ENCODE peak calls at places on chromosomes 5 and 9, in four cellular contexts. One of them, this sample, is unnamed.

GRCh38 chr9:69218166-69218565 is 44.1 kb downstream of the TJP2 start:
- DNase-seq in AG09309: no peak
- DNase-seq in NCI-H774: peak; percentile 54
- DNase-seq in fibroblast of the aortic adventitia: no peak
- DNase-seq in this sample: no peak

GRCh38 chr5:6539060-6539459 is 90.4 kb downstream of the UBE2QL1 start:
- DNase-seq in AG09309: no peak
- DNase-seq in NCI-H774: no peak
- DNase-seq in fibroblast of the aortic adventitia: no peak
- DNase-seq in this sample: no peak

GRCh38 chr5:139692605-139693340 is 44.6 kb downstream of the CXXC5 start:
- DNase-seq in AG09309: no peak
- DNase-seq in NCI-H774: no peak
- DNase-seq in fibroblast of the aortic adventitia: no peak
- DNase-seq in this sample: no peak

GRCh38 chr5:60076746-60077145 is 183.2 kb upstream of the PDE4D start:
- DNase-seq in AG09309: no peak
- DNase-seq in NCI-H774: no peak
- DNase-seq in fibroblast of the aortic adventitia: no peak
- DNase-seq in this sample: no peak

GRCh38 chr9:4339783-4340335 is 40.0 kb upstream of the GLIS3 start:
- DNase-seq in AG09309: no peak
- DNase-seq in NCI-H774: no peak
- DNase-seq in fibroblast of the aortic adventitia: no peak
- DNase-seq in this sample: peak; percentile 16

GRCh38 chr9:2741441-2742158 is 24.3 kb downstream of the KCNV2 start:
- DNase-seq in AG09309: no peak
- DNase-seq in NCI-H774: no peak
- DNase-seq in fibroblast of the aortic adventitia: no peak
- DNase-seq in this sample: no peak

GRCh38 chr9:137441289-137441934 is at the start of gene ENTPD8:
- DNase-seq in AG09309: no peak
- DNase-seq in NCI-H774: peak; percentile 97
- DNase-seq in fibroblast of the aortic adventitia: no peak
- DNase-seq in this sample: no peak

GRCh38 chr9:120032639-120033038 is 547.3 kb downstream of the CDK5RAP2 start:
- DNase-seq in AG09309: peak; percentile 8
- DNase-seq in NCI-H774: no peak
- DNase-seq in fibroblast of the aortic adventitia: no peak
- DNase-seq in this sample: peak; percentile 64

GRCh38 chr5:56461584-56461983 is 228.5 kb upstream of the ANKRD55 start:
- DNase-seq in AG09309: no peak
- DNase-seq in NCI-H774: no peak
- DNase-seq in fibroblast of the aortic adventitia: no peak
- DNase-seq in this sample: no peak

GRCh38 chr9:16329699-16330113 is 540.8 kb downstream of the BNC2 start:
- DNase-seq in AG09309: no peak
- DNase-seq in NCI-H774: no peak
- DNase-seq in fibroblast of the aortic adventitia: peak; percentile 72
- DNase-seq in this sample: peak; percentile 31

GRCh38 chr9:8533681-8534080 is 734.1 kb upstream of the DMAC1 start:
- DNase-seq in AG09309: no peak
- DNase-seq in NCI-H774: no peak
- DNase-seq in fibroblast of the aortic adventitia: no peak
- DNase-seq in this sample: no peak

GRCh38 chr5:91956738-91957137 is 573.6 kb upstream of the ARRDC3 start:
- DNase-seq in AG09309: no peak
- DNase-seq in NCI-H774: no peak
- DNase-seq in fibroblast of the aortic adventitia: no peak
- DNase-seq in this sample: no peak

GRCh38 chr5:90097082-90097477 is 312.5 kb downstream of the CETN3 start:
- DNase-seq in AG09309: no peak
- DNase-seq in NCI-H774: no peak
- DNase-seq in fibroblast of the aortic adventitia: no peak
- DNase-seq in this sample: no peak

GRCh38 chr5:177509361-177509951 is at the start of gene DOK3:
- DNase-seq in AG09309: no peak
- DNase-seq in NCI-H774: no peak
- DNase-seq in fibroblast of the aortic adventitia: no peak
- DNase-seq in this sample: no peak

GRCh38 chr5:95081500-95082355 is 203.2 kb downstream of the MCTP1 start:
- DNase-seq in AG09309: peak; percentile 54
- DNase-seq in NCI-H774: peak; percentile 5
- DNase-seq in fibroblast of the aortic adventitia: peak; percentile 89
- DNase-seq in this sample: peak; percentile 62

GRCh38 chr5:57033103-57033502 is 81.2 kb upstream of the MIER3 start:
- DNase-seq in AG09309: no peak
- DNase-seq in NCI-H774: no peak
- DNase-seq in fibroblast of the aortic adventitia: no peak
- DNase-seq in this sample: no peak

GRCh38 chr9:7186175-7186574 is 428.4 kb downstream of the KDM4C start:
- DNase-seq in AG09309: no peak
- DNase-seq in NCI-H774: no peak
- DNase-seq in fibroblast of the aortic adventitia: no peak
- DNase-seq in this sample: no peak

GRCh38 chr9:125524522-125524921 is 182.5 kb downstream of the MAPKAP1 start:
- DNase-seq in AG09309: no peak
- DNase-seq in NCI-H774: no peak
- DNase-seq in fibroblast of the aortic adventitia: no peak
- DNase-seq in this sample: peak; percentile 34

GRCh38 chr9:89564257-89564878 is 40.4 kb upstream of the GADD45G start:
- DNase-seq in AG09309: no peak
- DNase-seq in NCI-H774: peak; percentile 60
- DNase-seq in fibroblast of the aortic adventitia: no peak
- DNase-seq in this sample: no peak

GRCh38 chr5:146704949-146705665 is 173.4 kb downstream of the PPP2R2B start:
- DNase-seq in AG09309: no peak
- DNase-seq in NCI-H774: no peak
- DNase-seq in fibroblast of the aortic adventitia: no peak
- DNase-seq in this sample: no peak

GRCh38 chr9:61671276-61671973 is 481.6 kb downstream of the SPATA31A7 start:
- DNase-seq in AG09309: no peak
- DNase-seq in NCI-H774: no peak
- DNase-seq in fibroblast of the aortic adventitia: no peak
- DNase-seq in this sample: no peak